ENCODE peak calls at places on chromosomes 6 and 20, in six cellular contexts. F is GM23248; E is EL; U is stimulated activated CD4-positive, alpha-beta T cell treated with anti-CD3 and anti-CD28 coated beads, Interleukin-1b, Interleukin-23, amount 100 ng/mL, for 24 hours; T is hepatic stellate cell; C is T-cell. Z is an unnamed sample.

GRCh38 chr20:44780226-44780625 is 30.1 kb downstream of the RIMS4 start:
- DNase-seq in E (peak), C (no peak), T (peak), U (peak), F (peak), Z (peak)

GRCh38 chr6:30763618-30764489 is 19.5 kb upstream of the IER3 start:
- DNase-seq in E (peak), T (no peak), C (no peak), F (peak), U (no peak), Z (peak)

GRCh38 chr6:131683479-131683878 is 17.7 kb downstream of the OR2A4 start:
- DNase-seq in C (no peak), F (no peak), U (no peak), T (no peak), E (no peak), Z (no peak)

GRCh38 chr6:31110825-31111582 is 1.4 kb downstream of the C6orf15 start:
- DNase-seq in C (no peak), U (no peak), T (no peak), F (no peak), E (no peak), Z (no peak)

GRCh38 chr6:151807513-151808330 is at the start of gene ESR1:
- DNase-seq in U (no peak), F (peak), T (no peak), C (no peak), E (peak), Z (peak)

GRCh38 chr6:24287239-24287638 is 70.6 kb downstream of the DCDC2 start:
- DNase-seq in E (no peak), F (no peak), C (no peak), U (no peak), T (no peak), Z (no peak)

GRCh38 chr20:23244207-23244915 is 106.2 kb upstream of the NXT1 start:
- DNase-seq in U (no peak), F (peak), T (no peak), C (no peak), E (peak), Z (peak)

GRCh38 chr20:32513031-32513866 is 71.9 kb downstream of the NOL4L start:
- DNase-seq in E (no peak), F (no peak), T (no peak), C (no peak), U (no peak), Z (no peak)

GRCh38 chr20:38143238-38143645 is 21.8 kb downstream of the TGM2 start:
- DNase-seq in C (no peak), U (no peak), E (no peak), T (peak), F (no peak), Z (no peak)

GRCh38 chr20:24951536-24952047 is 2.5 kb downstream of the CST7 start:
- DNase-seq in U (no peak), E (no peak), F (no peak), C (no peak), T (no peak), Z (no peak)

GRCh38 chr6:73451166-73452106 is 661 bp downstream of the CGAS start:
- DNase-seq in E (peak), T (peak), C (peak), U (peak), F (peak), Z (peak)

GRCh38 chr6:72553531-72554202 is 68.2 kb upstream of the KCNQ5 start:
- DNase-seq in U (no peak), F (peak), C (no peak), E (peak), T (peak), Z (no peak)

GRCh38 chr6:139028658-139029469 is at the start of gene ABRACL:
- DNase-seq in U (peak), C (peak), T (peak), F (peak), E (peak), Z (peak)

GRCh38 chr6:22838346-22838745 is 269.0 kb downstream of the HDGFL1 start:
- DNase-seq in E (no peak), F (peak), C (no peak), T (no peak), U (no peak), Z (no peak)

GRCh38 chr6:134477991-134478635 is 160.2 kb upstream of the SGK1 start:
- DNase-seq in F (peak), U (no peak), E (no peak), T (no peak), C (no peak), Z (no peak)

GRCh38 chr6:168193816-168194701 is 115.0 kb upstream of the FRMD1 start:
- DNase-seq in E (no peak), C (no peak), U (no peak), F (no peak), T (no peak), Z (no peak)

GRCh38 chr20:775679-776135 is 7.4 kb upstream of the SLC52A3 start:
- DNase-seq in C (no peak), F (no peak), T (no peak), E (no peak), U (no peak), Z (no peak)

GRCh38 chr20:43463864-43464785 is 6.4 kb downstream of the SRSF6 start:
- DNase-seq in U (no peak), C (no peak), F (no peak), T (no peak), E (no peak), Z (no peak)

GRCh38 chr6:37366910-37367309 is 13.1 kb downstream of the RNF8 start:
- DNase-seq in U (no peak), F (peak), T (no peak), E (no peak), C (no peak), Z (no peak)

GRCh38 chr6:45148711-45149341 is 179.3 kb upstream of the RUNX2 start:
- DNase-seq in E (peak), U (no peak), T (no peak), C (no peak), F (peak), Z (no peak)

GRCh38 chr20:37259865-37260264 is 1.7 kb downstream of the GHRH start:
- DNase-seq in C (no peak), E (no peak), U (no peak), F (no peak), T (no peak), Z (no peak)

GRCh38 chr6:169131356-169131755 is 122.3 kb downstream of the THBS2 start:
- DNase-seq in U (no peak), F (peak), C (no peak), E (no peak), T (no peak), Z (no peak)

GRCh38 chr6:125748534-125749111 is 809 bp upstream of the HEY2 start:
- DNase-seq in C (no peak), E (peak), T (no peak), U (no peak), F (peak), Z (peak)

GRCh38 chr20:6708010-6708409 is 59.5 kb upstream of the BMP2 start:
- DNase-seq in T (peak), U (no peak), E (peak), C (no peak), F (peak), Z (no peak)

GRCh38 chr6:98946877-98947410 is 802 bp downstream of the FBXL4 start:
- DNase-seq in U (no peak), C (peak), E (peak), F (peak), T (no peak), Z (peak)

GRCh38 chr6:88983532-88983931 is 20.1 kb upstream of the RNGTT start:
- DNase-seq in C (no peak), U (no peak), F (peak), T (peak), E (peak), Z (no peak)

GRCh38 chr6:31037692-31038091 is 27.4 kb downstream of the MUC22 start:
- DNase-seq in F (peak), C (no peak), U (no peak), E (peak), T (peak), Z (no peak)

GRCh38 chr6:133300896-133301295 is 59.7 kb downstream of the EYA4 start:
- DNase-seq in F (no peak), E (no peak), U (no peak), T (no peak), C (no peak), Z (no peak)

GRCh38 chr6:23179994-23180393 is 610.6 kb downstream of the HDGFL1 start:
- DNase-seq in C (no peak), T (no peak), E (no peak), U (no peak), F (no peak), Z (no peak)

GRCh38 chr6:168201383-168201782 is 118.2 kb downstream of the DACT2 start:
- DNase-seq in E (no peak), U (no peak), C (no peak), F (no peak), T (no peak), Z (no peak)

GRCh38 chr6:43093361-43094289 is 17.5 kb downstream of the PTK7 start:
- DNase-seq in F (peak), C (no peak), U (no peak), E (peak), T (peak), Z (no peak)

GRCh38 chr6:22152871-22153270 is 144.0 kb downstream of the PRL start:
- DNase-seq in F (no peak), E (no peak), C (no peak), U (no peak), T (no peak), Z (no peak)

GRCh38 chr6:115271001-115271400 is 789.7 kb downstream of the FRK start:
- DNase-seq in F (no peak), T (no peak), U (no peak), E (no peak), C (no peak), Z (no peak)

GRCh38 chr6:55438217-55438616 is 110.9 kb downstream of the GFRAL start:
- DNase-seq in C (no peak), F (no peak), E (no peak), U (no peak), T (no peak), Z (no peak)

GRCh38 chr20:51610111-51610510 is 67.6 kb upstream of the NFATC2 start:
- DNase-seq in F (no peak), C (no peak), T (no peak), U (no peak), E (no peak), Z (no peak)

GRCh38 chr6:112877134-112878100 is 530.3 kb downstream of the RFPL4B start:
- DNase-seq in U (no peak), T (peak), F (peak), E (peak), C (no peak), Z (no peak)

GRCh38 chr20:4555188-4555893 is 166.4 kb upstream of the PRND start:
- DNase-seq in C (no peak), F (peak), T (peak), U (no peak), E (peak), Z (no peak)

Z was measured in mesothelial cell of epicardium.